ENCODE peak calls at places on chromosomes 3 and 15, in seven cellular contexts. One of them, this sample, is unnamed. For H3K27me3, the result is how much of the 10 kb centered on the place peaks cover.

GRCh38 chr3:196208942-196209695 is 2.1 kb downstream of the ZDHHC19 start:
- DNase-seq in breast epithelium: no peak
- DNase-seq in kidney epithelial cell: no peak
- DNase-seq in astrocyte: no peak
- DNase-seq in IMR-90: no peak
- DNase-seq in CD8-positive, alpha-beta T cell: no peak
- DNase-seq in right atrium auricular region: no peak
- DNase-seq in this sample: no peak

GRCh38 chr3:187086831-187087230 is 52.5 kb downstream of the RPL39L start:
- DNase-seq in breast epithelium: no peak
- DNase-seq in IMR-90: no peak
- DNase-seq in kidney epithelial cell: no peak
- DNase-seq in CD8-positive, alpha-beta T cell: no peak
- DNase-seq in right atrium auricular region: no peak
- DNase-seq in astrocyte: no peak
- DNase-seq in this sample: no peak

GRCh38 chr15:48010321-48010720 is 110.5 kb upstream of the SLC24A5 start:
- DNase-seq in kidney epithelial cell: no peak
- DNase-seq in breast epithelium: no peak
- DNase-seq in CD8-positive, alpha-beta T cell: no peak
- DNase-seq in right atrium auricular region: no peak
- DNase-seq in IMR-90: no peak
- DNase-seq in astrocyte: no peak
- DNase-seq in this sample: no peak

GRCh38 chr3:157753753-157754152 is 250.5 kb upstream of the VEPH1 start:
- DNase-seq in CD8-positive, alpha-beta T cell: no peak
- DNase-seq in astrocyte: no peak
- DNase-seq in right atrium auricular region: no peak
- DNase-seq in kidney epithelial cell: no peak
- DNase-seq in breast epithelium: no peak
- DNase-seq in IMR-90: no peak
- DNase-seq in this sample: no peak

GRCh38 chr3:154367221-154367620 is 42.9 kb upstream of the DHX36 start:
- DNase-seq in breast epithelium: no peak
- DNase-seq in astrocyte: no peak
- DNase-seq in right atrium auricular region: no peak
- DNase-seq in CD8-positive, alpha-beta T cell: no peak
- DNase-seq in kidney epithelial cell: no peak
- DNase-seq in IMR-90: no peak
- DNase-seq in this sample: no peak

GRCh38 chr3:65831733-65832425 is 206.8 kb downstream of the MAGI1 start:
- DNase-seq in astrocyte: peak
- DNase-seq in breast epithelium: no peak
- DNase-seq in CD8-positive, alpha-beta T cell: no peak
- DNase-seq in IMR-90: peak
- DNase-seq in right atrium auricular region: no peak
- DNase-seq in kidney epithelial cell: no peak
- DNase-seq in this sample: peak

GRCh38 chr3:97821413-97821809 is 400 bp upstream of the CRYBG3 start:
- DNase-seq in IMR-90: no peak
- DNase-seq in CD8-positive, alpha-beta T cell: peak
- DNase-seq in kidney epithelial cell: peak
- DNase-seq in breast epithelium: peak
- DNase-seq in astrocyte: peak
- DNase-seq in right atrium auricular region: peak
- DNase-seq in this sample: no peak

GRCh38 chr3:98599647-98600411 is 6.4 kb upstream of the CPOX start:
- DNase-seq in IMR-90: no peak
- DNase-seq in kidney epithelial cell: no peak
- DNase-seq in right atrium auricular region: no peak
- DNase-seq in CD8-positive, alpha-beta T cell: no peak
- DNase-seq in breast epithelium: no peak
- DNase-seq in astrocyte: no peak
- DNase-seq in this sample: no peak

GRCh38 chr3:176566757-176567156 is 630.5 kb downstream of the TBL1XR1 start:
- DNase-seq in CD8-positive, alpha-beta T cell: no peak
- DNase-seq in kidney epithelial cell: no peak
- DNase-seq in breast epithelium: no peak
- DNase-seq in astrocyte: no peak
- DNase-seq in right atrium auricular region: no peak
- DNase-seq in IMR-90: no peak
- DNase-seq in this sample: no peak

GRCh38 chr3:20935791-20936190 is 749.8 kb upstream of the SGO1 start:
- DNase-seq in astrocyte: peak
- DNase-seq in CD8-positive, alpha-beta T cell: no peak
- DNase-seq in IMR-90: no peak
- DNase-seq in right atrium auricular region: no peak
- DNase-seq in kidney epithelial cell: no peak
- DNase-seq in breast epithelium: no peak
- DNase-seq in this sample: peak

GRCh38 chr15:88631464-88632028 is 7.3 kb upstream of the ISG20 start:
- DNase-seq in breast epithelium: no peak
- DNase-seq in astrocyte: no peak
- DNase-seq in IMR-90: no peak
- DNase-seq in right atrium auricular region: no peak
- DNase-seq in kidney epithelial cell: no peak
- DNase-seq in CD8-positive, alpha-beta T cell: no peak
- DNase-seq in this sample: no peak

GRCh38 chr3:72011495-72011894 is 226.5 kb upstream of the PROK2 start:
- DNase-seq in kidney epithelial cell: peak
- DNase-seq in CD8-positive, alpha-beta T cell: no peak
- DNase-seq in IMR-90: peak
- DNase-seq in astrocyte: peak
- DNase-seq in right atrium auricular region: no peak
- DNase-seq in breast epithelium: no peak
- DNase-seq in this sample: peak

GRCh38 chr3:46812237-46812791 is 50.9 kb downstream of the MYL3 start:
- DNase-seq in right atrium auricular region: no peak
- DNase-seq in kidney epithelial cell: peak
- DNase-seq in IMR-90: peak
- DNase-seq in CD8-positive, alpha-beta T cell: peak
- DNase-seq in astrocyte: peak
- DNase-seq in breast epithelium: peak
- DNase-seq in this sample: peak

GRCh38 chr3:157159037-157159761 is 748 bp downstream of the CCNL1 start:
- DNase-seq in CD8-positive, alpha-beta T cell: peak
- DNase-seq in astrocyte: peak
- DNase-seq in IMR-90: peak
- DNase-seq in right atrium auricular region: no peak
- DNase-seq in breast epithelium: peak
- DNase-seq in kidney epithelial cell: no peak
- DNase-seq in this sample: no peak

DNA sequence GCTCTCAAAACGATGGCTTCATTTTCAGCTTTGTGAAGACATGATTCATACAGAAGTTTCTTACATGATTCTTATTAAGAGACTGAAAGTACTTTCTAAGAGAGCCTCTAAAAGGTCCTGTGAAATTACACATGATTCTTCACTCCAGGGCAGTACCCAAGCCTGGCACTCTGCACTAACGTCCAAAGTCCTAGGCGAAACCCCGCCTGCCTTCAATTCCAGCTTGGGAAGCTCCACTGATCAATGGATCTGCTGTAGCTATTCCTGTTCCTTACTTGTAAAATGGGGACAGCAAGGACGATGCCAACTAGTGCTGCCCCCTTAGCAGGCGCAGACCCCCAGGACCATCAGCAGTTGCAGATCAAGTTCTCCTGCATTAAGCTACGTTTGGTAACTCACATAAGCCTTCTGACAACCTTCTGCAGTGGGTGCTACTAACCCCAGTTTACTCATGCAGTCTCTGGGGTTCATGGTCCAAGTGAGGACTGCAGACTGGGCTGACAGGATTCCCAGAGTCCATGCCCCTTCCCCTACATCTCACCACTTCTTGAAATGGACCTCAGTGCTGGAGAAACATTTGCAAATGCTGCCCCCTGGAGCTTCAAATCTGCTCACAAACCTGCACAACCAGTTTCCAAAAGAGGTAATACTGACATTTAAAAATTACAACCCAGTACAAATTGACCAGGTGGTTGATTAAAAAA is 10.6 kb downstream of the CHCHD4 start:
- DNase-seq in IMR-90: no peak
- DNase-seq in breast epithelium: no peak
- DNase-seq in astrocyte: no peak
- DNase-seq in kidney epithelial cell: no peak
- DNase-seq in right atrium auricular region: no peak
- DNase-seq in CD8-positive, alpha-beta T cell: no peak
- DNase-seq in this sample: no peak
- TF ChIP-seq CTCF in IMR-90: peak
- TF ChIP-seq CTCF in breast epithelium: no peak
- TF ChIP-seq CTCF in astrocyte: no peak
- TF ChIP-seq CTCF in kidney epithelial cell: no peak
- TF ChIP-seq CTCF in right atrium auricular region: peak
- TF ChIP-seq CTCF in CD8-positive, alpha-beta T cell: no peak
- TF ChIP-seq CTCF in this sample: no peak

GRCh38 chr15:73804421-73804820 is 51.3 kb upstream of the INSYN1 start:
- DNase-seq in kidney epithelial cell: no peak
- DNase-seq in IMR-90: no peak
- DNase-seq in breast epithelium: no peak
- DNase-seq in CD8-positive, alpha-beta T cell: no peak
- DNase-seq in astrocyte: no peak
- DNase-seq in right atrium auricular region: no peak
- DNase-seq in this sample: no peak

GRCh38 chr15:73805504-73806089 is 52.4 kb upstream of the INSYN1 start:
- DNase-seq in breast epithelium: no peak
- DNase-seq in astrocyte: no peak
- DNase-seq in right atrium auricular region: no peak
- DNase-seq in IMR-90: no peak
- DNase-seq in CD8-positive, alpha-beta T cell: no peak
- DNase-seq in kidney epithelial cell: no peak
- DNase-seq in this sample: no peak

GRCh38 chr15:73807865-73808264 is 54.7 kb upstream of the INSYN1 start:
- DNase-seq in breast epithelium: no peak
- DNase-seq in right atrium auricular region: no peak
- DNase-seq in CD8-positive, alpha-beta T cell: no peak
- DNase-seq in astrocyte: no peak
- DNase-seq in IMR-90: no peak
- DNase-seq in kidney epithelial cell: no peak
- DNase-seq in this sample: no peak

GRCh38 chr15:73809728-73810501 is 56.8 kb upstream of the INSYN1 start:
- DNase-seq in right atrium auricular region: peak
- DNase-seq in astrocyte: no peak
- DNase-seq in breast epithelium: no peak
- DNase-seq in kidney epithelial cell: no peak
- DNase-seq in IMR-90: no peak
- DNase-seq in CD8-positive, alpha-beta T cell: no peak
- DNase-seq in this sample: no peak

DNA sequence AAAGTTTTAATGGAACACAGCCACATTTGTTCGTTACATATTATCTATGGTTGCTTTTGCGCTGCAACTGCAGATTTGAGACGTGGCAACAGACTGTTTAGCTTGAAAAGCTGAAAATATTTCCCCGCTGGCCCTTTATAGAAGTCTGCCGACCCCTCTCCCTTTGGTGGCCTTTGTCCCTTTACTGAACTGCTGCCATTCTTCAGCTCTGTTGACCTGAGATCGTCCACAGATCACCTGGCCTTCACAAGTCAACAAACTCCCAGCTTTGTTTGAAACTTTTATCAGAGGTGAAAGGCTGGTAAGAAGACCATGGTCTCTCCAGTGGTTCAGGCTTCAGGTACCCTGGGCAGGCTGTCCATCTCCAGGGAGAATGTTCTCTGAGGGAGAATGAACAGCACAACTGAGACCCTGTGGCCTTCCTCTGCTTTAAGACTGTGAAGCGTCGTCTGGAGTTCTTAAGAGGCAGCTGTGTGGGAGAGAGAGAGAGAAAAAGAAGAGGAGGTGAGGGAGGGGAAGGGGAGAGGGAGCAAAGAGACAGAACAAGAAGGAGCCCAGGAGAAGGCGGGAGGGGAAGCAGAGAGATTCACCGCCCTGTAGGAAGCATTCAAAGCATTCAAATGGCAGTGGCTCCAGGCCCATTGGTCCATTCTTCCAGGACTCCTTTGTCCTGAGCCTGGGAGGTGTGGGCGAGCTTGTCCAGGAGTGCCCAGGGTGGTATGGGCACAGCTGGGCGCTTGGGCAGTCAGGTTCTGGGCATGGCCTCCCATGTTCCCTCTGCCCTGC is 53.7 kb upstream of the INSYN1 start:
- DNase-seq in IMR-90: no peak
- DNase-seq in right atrium auricular region: no peak
- DNase-seq in kidney epithelial cell: no peak
- DNase-seq in astrocyte: no peak
- DNase-seq in CD8-positive, alpha-beta T cell: no peak
- DNase-seq in breast epithelium: no peak
- DNase-seq in this sample: no peak
- H3K27me3 ChIP-seq in IMR-90: under half
- H3K27me3 ChIP-seq in right atrium auricular region: under half
- H3K27me3 ChIP-seq in kidney epithelial cell: under half
- H3K27me3 ChIP-seq in astrocyte: under half
- H3K27me3 ChIP-seq in CD8-positive, alpha-beta T cell: under half
- H3K27me3 ChIP-seq in breast epithelium: under half
- H3K27me3 ChIP-seq in this sample: under half

GRCh38 chr3:42640129-42640528 is 13.4 kb upstream of the ZBTB47 start:
- DNase-seq in astrocyte: no peak
- DNase-seq in right atrium auricular region: no peak
- DNase-seq in kidney epithelial cell: no peak
- DNase-seq in CD8-positive, alpha-beta T cell: no peak
- DNase-seq in breast epithelium: no peak
- DNase-seq in IMR-90: no peak
- DNase-seq in this sample: no peak
- TF ChIP-seq CTCF in astrocyte: no peak
- TF ChIP-seq CTCF in right atrium auricular region: no peak
- TF ChIP-seq CTCF in kidney epithelial cell: no peak
- TF ChIP-seq CTCF in CD8-positive, alpha-beta T cell: no peak
- TF ChIP-seq CTCF in breast epithelium: no peak
- TF ChIP-seq CTCF in IMR-90: no peak
- TF ChIP-seq CTCF in this sample: no peak

DNA sequence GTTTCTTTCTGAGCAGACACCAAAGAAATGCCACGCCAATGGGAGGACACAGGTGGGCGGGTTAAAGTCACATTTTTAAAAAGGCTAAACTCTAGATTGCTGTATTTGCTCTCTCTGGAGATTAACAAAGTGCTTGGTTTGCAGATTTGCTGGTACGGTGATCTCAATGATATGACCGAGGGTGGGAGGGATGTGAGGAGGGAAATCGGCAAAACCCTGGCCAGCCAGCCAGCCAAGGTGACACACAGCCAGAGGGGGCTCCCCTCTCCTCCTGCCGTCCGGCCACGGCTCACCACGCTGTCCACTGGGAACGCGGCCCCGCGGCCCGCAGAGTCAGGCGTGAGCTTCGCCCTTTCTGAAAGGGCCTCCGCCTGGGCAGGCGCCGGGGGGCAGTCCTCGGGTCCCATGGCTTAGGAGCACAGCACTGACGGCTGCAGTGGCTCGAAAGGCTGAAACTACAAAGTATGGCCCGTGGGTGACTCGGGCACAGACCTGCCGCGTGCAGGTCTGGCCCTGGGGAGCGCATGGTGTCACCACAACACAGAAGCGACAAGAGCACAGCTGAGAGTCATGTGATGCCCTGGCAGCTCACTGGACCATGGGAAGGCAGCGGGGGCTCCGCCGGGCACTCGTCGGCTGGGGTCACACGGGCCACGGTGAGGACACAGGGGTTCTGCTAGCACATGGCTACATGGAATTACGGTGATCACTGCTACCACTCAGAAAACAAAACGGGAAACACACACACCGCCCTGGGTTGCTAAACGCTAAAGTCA is 57.8 kb upstream of the RPL32 start:
- DNase-seq in astrocyte: no peak
- DNase-seq in right atrium auricular region: no peak
- DNase-seq in kidney epithelial cell: no peak
- DNase-seq in CD8-positive, alpha-beta T cell: no peak
- DNase-seq in IMR-90: no peak
- DNase-seq in breast epithelium: no peak
- DNase-seq in this sample: no peak
- H3K27me3 ChIP-seq in astrocyte: under half
- H3K27me3 ChIP-seq in right atrium auricular region: under half
- H3K27me3 ChIP-seq in kidney epithelial cell: under half
- H3K27me3 ChIP-seq in CD8-positive, alpha-beta T cell: under half
- H3K27me3 ChIP-seq in IMR-90: under half
- H3K27me3 ChIP-seq in breast epithelium: under half
- H3K27me3 ChIP-seq in this sample: under half

This sample was measured in BJ.